ENCODE peak calls at places on chromosomes 12 and 14, in four cellular contexts. C, M, S and K are unnamed samples.
A peak's percentile ranks its signal among the peaks of the same experiment; 100 is the strongest.

GRCh38 chr14:41280745-41281144 is 325.9 kb upstream of the LRFN5 start:
- DNase-seq in M (no peak), S (no peak), C (no peak), K (no peak)

GRCh38 chr12:117097159-117097558 is 2.1 kb downstream of the TESC start:
- DNase-seq in S (peak; percentile 56), C (no peak), M (no peak), K (no peak)

GRCh38 chr12:11581179-11581755 is 68.2 kb upstream of the ETV6 start:
- DNase-seq in C (no peak), S (peak; percentile 67), M (peak; percentile 35), K (peak; percentile 71)

GRCh38 chr14:73785336-73785833 is 66.2 kb upstream of the PTGR2 start:
- DNase-seq in S (no peak), C (no peak), M (no peak), K (no peak)

GRCh38 chr12:96399081-96399918 is 939 bp downstream of the CDK17 start:
- DNase-seq in C (peak; percentile 86), M (peak; percentile 56), S (peak; percentile 69), K (peak; percentile 68)

GRCh38 chr12:47223848-47224213 is 144.1 kb upstream of the AMIGO2 start:
- DNase-seq in M (no peak), C (peak; percentile 69), S (peak; percentile 32), K (peak; percentile 62)

GRCh38 chr12:72072613-72073212 is 134.1 kb downstream of the TPH2 start:
- DNase-seq in S (no peak), M (no peak), C (no peak), K (no peak)

GRCh38 chr12:130590685-130591084 is 125.4 kb downstream of the RIMBP2 start:
- DNase-seq in M (no peak), C (no peak), S (no peak), K (no peak)

GRCh38 chr14:79056879-79057278 is 886.7 kb downstream of the NRXN3 start:
- DNase-seq in M (no peak), S (no peak), C (no peak), K (no peak)

GRCh38 chr12:94560416-94561221 is 89.7 kb downstream of the TMCC3 start:
- DNase-seq in M (no peak), C (no peak), S (peak; percentile 77), K (no peak)

GRCh38 chr12:112121780-112122565 is 3.4 kb upstream of the TRAFD1 start:
- DNase-seq in S (no peak), M (no peak), C (peak; percentile 84), K (peak; percentile 90)

GRCh38 chr12:32181498-32182175 is 75.0 kb downstream of the BICD1 start:
- DNase-seq in C (no peak), S (no peak), M (no peak), K (no peak)

GRCh38 chr14:74988993-74989392 is 13.7 kb upstream of the EIF2B2 start:
- DNase-seq in C (no peak), M (no peak), S (no peak), K (no peak)

GRCh38 chr12:15276088-15276698 is 46.1 kb upstream of the PTPRO start:
- DNase-seq in S (peak; percentile 41), C (no peak), M (no peak), K (peak; percentile 23)

GRCh38 chr14:26597136-26598080 is at the start of gene NOVA1:
- DNase-seq in M (no peak), C (peak; percentile 57), S (no peak), K (peak; percentile 11)

GRCh38 chr14:104016873-104017650 is 68.4 kb upstream of the ASPG start:
- DNase-seq in S (no peak), C (no peak), M (no peak), K (no peak)

GRCh38 chr14:94514351-94514750 is 5.1 kb upstream of the SERPINA12 start:
- DNase-seq in M (no peak), S (no peak), C (no peak), K (no peak)

GRCh38 chr14:95253039-95253620 is 66.6 kb downstream of the CLMN start:
- DNase-seq in C (no peak), M (no peak), S (no peak), K (no peak)

GRCh38 chr14:95348395-95349080 is 28.8 kb upstream of the CLMN start:
- DNase-seq in S (no peak), M (no peak), C (no peak), K (no peak)

GRCh38 chr14:104353921-104354701 is 215.7 kb downstream of the KIF26A start:
- DNase-seq in C (peak; percentile 47), S (no peak), M (no peak), K (no peak)

GRCh38 chr14:57575482-57575881 is 81.8 kb upstream of the CCDC198 start:
- DNase-seq in C (no peak), S (peak; percentile 3), M (no peak), K (no peak)